ENCODE peak calls at places on chromosomes 16 and 17, in four cellular contexts. W is trophoblast cell, U is cardiac muscle cell, X is transverse colon. D is an unnamed sample.

GRCh38 chr17:46940692-46941404 is 17.9 kb downstream of the GOSR2 start:
- DNase-seq in W (peak; percentile 87), U (peak; percentile 90), X (peak; percentile 72), D (peak; percentile 88)

GRCh38 chr16:56758930-56759329 is 29.0 kb downstream of the NUP93 start:
- DNase-seq in W (no peak), X (no peak), U (no peak), D (no peak)

GRCh38 chr17:62920300-62920699 is 45.7 kb upstream of the TANC2 start:
- DNase-seq in X (no peak), U (no peak), W (no peak), D (no peak)

GRCh38 chr17:76547642-76548202 is 7.9 kb downstream of the PRCD start:
- DNase-seq in U (no peak), W (no peak), X (no peak), D (no peak)

GRCh38 chr16:77295896-77296295 is 96.7 kb downstream of the SYCE1L start:
- DNase-seq in X (no peak), U (no peak), W (no peak), D (no peak)

GRCh38 chr17:67322039-67322787 is 44.2 kb downstream of the PSMD12 start:
- DNase-seq in W (no peak), X (no peak), U (peak; percentile 49), D (peak; percentile 88)

GRCh38 chr17:46832945-46833839 is 14.7 kb upstream of the WNT3 start:
- DNase-seq in U (peak; percentile 48), W (no peak), X (no peak), D (no peak)

GRCh38 chr17:80790021-80790765 is 201.4 kb upstream of the CHMP6 start:
- DNase-seq in X (no peak), W (no peak), U (no peak), D (no peak)

GRCh38 chr17:77160877-77161530 is 20.2 kb downstream of the SEC14L1 start:
- DNase-seq in X (no peak), W (no peak), U (no peak), D (no peak)

GRCh38 chr17:7294614-7295153 is at the start of gene YBX2:
- DNase-seq in X (peak; percentile 96), U (peak; percentile 96), W (peak; percentile 66), D (peak; percentile 96)

GRCh38 chr17:15456972-15457722 is 10.3 kb downstream of the CDRT4 start:
- DNase-seq in X (peak; percentile 46), U (no peak), W (peak; percentile 28), D (no peak)

GRCh38 chr17:3911271-3912053 is 4.8 kb downstream of the P2RX1 start:
- DNase-seq in X (peak; percentile 72), W (no peak), U (no peak), D (peak; percentile 73)

GRCh38 chr17:7014995-7015586 is 2.7 kb downstream of the RNASEK start:
- DNase-seq in X (peak; percentile 49), U (no peak), W (peak; percentile 39), D (no peak)

GRCh38 chr17:72656114-72656763 is 436.2 kb downstream of the SLC39A11 start:
- DNase-seq in U (no peak), W (no peak), X (no peak), D (no peak)

GRCh38 chr17:80265205-80266068 is 4.8 kb downstream of the RNF213 start:
- DNase-seq in X (no peak), W (no peak), U (no peak), D (no peak)

GRCh38 chr17:78619334-78619733 is 42.1 kb upstream of the DNAH17 start:
- DNase-seq in W (no peak), U (no peak), X (no peak), D (no peak)

GRCh38 chr17:33688771-33689170 is 395.7 kb upstream of the ASIC2 start:
- DNase-seq in U (no peak), X (no peak), W (no peak), D (no peak)

GRCh38 chr16:28321700-28322411 is 29.5 kb downstream of the SBK1 start:
- DNase-seq in W (peak; percentile 56), U (peak; percentile 31), X (peak; percentile 35), D (peak; percentile 39)

GRCh38 chr17:68567035-68567434 is 34.1 kb downstream of the FAM20A start:
- DNase-seq in W (peak; percentile 66), U (no peak), X (no peak), D (no peak)

GRCh38 chr17:33838281-33838680 is 416.8 kb upstream of the CCL2 start:
- DNase-seq in U (no peak), X (no peak), W (no peak), D (no peak)

GRCh38 chr16:53501216-53501859 is 1.7 kb downstream of the AKTIP start:
- DNase-seq in X (no peak), W (peak; percentile 77), U (no peak), D (no peak)

GRCh38 chr17:38466346-38467315 is 38.4 kb downstream of the ARHGAP23 start:
- DNase-seq in U (no peak), W (no peak), X (no peak), D (no peak)

GRCh38 chr17:51650202-51650601 is 389.9 kb downstream of the UTP18 start:
- DNase-seq in U (no peak), W (no peak), X (no peak), D (no peak)

GRCh38 chr16:25064967-25065366 is 46.6 kb upstream of the LCMT1 start:
- DNase-seq in X (no peak), U (no peak), W (no peak), D (no peak)

GRCh38 chr16:8588703-8589292 is 1.5 kb downstream of the TMEM114 start:
- DNase-seq in U (no peak), X (no peak), W (no peak), D (no peak)

GRCh38 chr17:40019140-40019991 is 4.1 kb downstream of the CSF3 start:
- DNase-seq in U (no peak), W (no peak), X (no peak), D (peak; percentile 46)

GRCh38 chr16:12507366-12507765 is 296.3 kb downstream of the CPPED1 start:
- DNase-seq in U (no peak), X (no peak), W (no peak), D (no peak)

GRCh38 chr17:74610108-74610507 is 13.4 kb downstream of the CD300E start:
- DNase-seq in W (peak; percentile 9), X (no peak), U (peak; percentile 73), D (no peak)

DNA sequence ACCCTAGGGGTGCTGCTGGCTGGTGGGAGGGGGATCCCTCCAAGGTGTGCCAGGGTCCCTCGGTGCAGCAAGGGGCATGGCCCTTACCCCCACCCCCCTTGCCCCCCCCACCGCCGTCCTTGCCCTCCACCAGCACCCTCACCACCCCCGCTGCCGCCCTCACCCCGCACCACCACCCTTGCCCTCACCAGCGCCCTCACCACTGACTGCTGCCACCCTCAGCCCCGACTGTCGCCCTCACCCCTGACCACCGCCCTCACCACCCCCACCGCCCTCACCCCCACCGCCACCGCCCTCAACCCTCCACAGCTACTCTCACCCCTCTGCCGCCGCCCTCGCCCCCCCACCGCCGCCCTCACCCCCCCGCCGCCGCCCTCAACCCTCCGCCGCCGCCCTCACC is 23.1 kb upstream of the ACSF3 start:
- DNase-seq in W (no peak), U (no peak), X (no peak), D (no peak)
- H3K27me3 ChIP-seq in W (no peaks in the 10 kb centered on the region), U (no peaks in the 10 kb centered on the region), X (peaks cover 29% of the 10 kb centered on the region), D (no peaks in the 10 kb centered on the region)

GRCh38 chr16:89107209-89107582 is 13.5 kb downstream of the ACSF3 start:
- DNase-seq in W (no peak), U (no peak), X (no peak), D (no peak)

GRCh38 chr16:89104930-89105571 is 11.4 kb downstream of the ACSF3 start:
- DNase-seq in W (no peak), U (no peak), X (no peak), D (no peak)

GRCh38 chr16:89108412-89108811 is 14.8 kb downstream of the ACSF3 start:
- DNase-seq in X (no peak), U (no peak), W (no peak), D (no peak)

GRCh38 chr16:89105599-89106151 is 12.0 kb downstream of the ACSF3 start:
- DNase-seq in W (peak; percentile 6), X (no peak), U (no peak), D (no peak)

GRCh38 chr16:89106533-89107208 is 13.0 kb downstream of the ACSF3 start:
- DNase-seq in X (no peak), W (no peak), U (no peak), D (no peak)
- H3K36me3 ChIP-seq in X (no peaks in the 10 kb centered on the region), W (peaks cover 49% of the 10 kb centered on the region), U (peaks cover 28% of the 10 kb centered on the region), D (no peaks in the 10 kb centered on the region)

GRCh38 chr17:50143461-50144176 is 6.9 kb downstream of the PPP1R9B start:
- DNase-seq in U (no peak), W (peak; percentile 21), X (no peak), D (no peak)

GRCh38 chr17:50139185-50139783 is 9.3 kb upstream of the SAMD14 start:
- DNase-seq in U (no peak), W (no peak), X (no peak), D (no peak)

GRCh38 chr17:50141026-50141749 is 9.3 kb downstream of the PPP1R9B start:
- DNase-seq in U (no peak), X (no peak), W (no peak), D (no peak)

GRCh38 chr17:50139950-50140885 is 10.3 kb upstream of the SAMD14 start:
- DNase-seq in U (peak; percentile 70), W (peak; percentile 73), X (peak; percentile 85), D (peak; percentile 89)

GRCh38 chr17:50141750-50142119 is 8.7 kb downstream of the PPP1R9B start:
- DNase-seq in U (no peak), X (no peak), W (no peak), D (no peak)
- H3K4me3 ChIP-seq in U (no peak overlapping the region), X (no peak overlapping the region), W (no peak overlapping the region), D (no peak overlapping the region)

GRCh38 chr16:3254309-3254708 is 2.1 kb downstream of the MEFV start:
- DNase-seq in U (no peak), X (no peak), W (no peak), D (no peak)

GRCh38 chr16:3256876-3257465 is 538 bp upstream of the MEFV start:
- DNase-seq in U (no peak), X (no peak), W (no peak), D (no peak)

GRCh38 chr16:3259097-3259496 is 2.7 kb upstream of the MEFV start:
- DNase-seq in U (no peak), W (peak; percentile 61), X (peak; percentile 21), D (no peak)

GRCh38 chr16:3259829-3260228 is 3.4 kb upstream of the MEFV start:
- DNase-seq in W (peak; percentile 47), X (no peak), U (no peak), D (no peak)

GRCh38 chr16:3256146-3256875 is at the start of gene MEFV:
- DNase-seq in U (no peak), X (peak; percentile 9), W (peak; percentile 31), D (peak; percentile 39)
- H3K27me3 ChIP-seq in U (no peaks in the 10 kb centered on the region), X (peaks cover 6% of the 10 kb centered on the region), W (no peaks in the 10 kb centered on the region), D (no peaks in the 10 kb centered on the region)

DNA sequence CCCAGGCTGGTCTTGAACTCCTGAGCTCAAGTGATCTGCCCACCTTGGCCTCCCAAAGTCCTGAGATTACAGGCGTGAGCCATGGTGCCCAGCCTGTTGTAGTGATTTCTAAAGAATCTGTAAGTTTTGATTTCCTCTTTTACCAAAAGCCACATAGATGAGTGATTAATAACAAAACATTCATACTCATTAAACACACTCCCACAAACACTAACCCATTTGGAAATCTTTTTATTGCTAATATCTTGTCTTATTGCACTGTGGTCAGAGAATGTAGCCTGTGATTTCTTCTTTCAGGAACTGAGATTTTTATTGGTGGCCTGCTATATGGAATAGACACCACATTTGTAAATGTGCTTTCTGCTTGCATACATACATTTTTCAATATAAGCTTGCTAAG is 31.6 kb downstream of the MYH10 start:
- DNase-seq in X (no peak), W (no peak), U (no peak), D (no peak)
- H3K36me3 ChIP-seq in X (no peaks in the 10 kb centered on the region), W (peaks cover 13% of the 10 kb centered on the region), U (peaks cover 14% of the 10 kb centered on the region), D (peaks cover 59% of the 10 kb centered on the region)

D was measured in WERI-Rb-1.